ENCODE peak calls at places on chromosome 20, in eight cellular contexts. N, F, U, L, C, D, K and A are unnamed samples. For H3K27me3, the result is how much of the 10 kb centered on the place peaks cover.

GRCh38 chr20:38674178-38675133 is 49.8 kb upstream of the SLC32A1 start:
- DNase-seq in N (peak), F (peak), U (peak), L (peak), C (no peak), D (peak), K (peak), A (peak)

GRCh38 chr20:25509084-25509483 is 76.2 kb downstream of the NINL start:
- DNase-seq in N (no peak), F (no peak), U (no peak), L (no peak), C (no peak), D (no peak), K (no peak), A (no peak)

GRCh38 chr20:13430346-13431002 is 208.3 kb downstream of the TASP1 start:
- DNase-seq in N (no peak), F (no peak), U (no peak), L (no peak), C (peak), D (no peak), K (no peak), A (no peak)

GRCh38 chr20:34604980-34605788 is 46.7 kb downstream of the MAP1LC3A start:
- DNase-seq in N (no peak), F (peak), U (peak), L (peak), C (no peak), D (no peak), K (no peak), A (no peak)

GRCh38 chr20:47013606-47014005 is 119.0 kb downstream of the EYA2 start:
- DNase-seq in N (no peak), F (no peak), U (no peak), L (no peak), C (no peak), D (no peak), K (peak), A (no peak)

GRCh38 chr20:11296221-11296620 is 621.5 kb upstream of the BTBD3 start:
- DNase-seq in N (no peak), F (no peak), U (no peak), L (no peak), C (no peak), D (no peak), K (no peak), A (no peak)

GRCh38 chr20:42432485-42432884 is 757.2 kb downstream of the PTPRT start:
- DNase-seq in N (no peak), F (no peak), U (no peak), L (no peak), C (no peak), D (no peak), K (no peak), A (peak)

GRCh38 chr20:9408422-9409300 is 105.7 kb upstream of the LAMP5 start:
- DNase-seq in N (no peak), F (peak), U (no peak), L (peak), C (no peak), D (no peak), K (no peak), A (no peak)

GRCh38 chr20:12970372-12970821 is 38.4 kb upstream of the SPTLC3 start:
- DNase-seq in N (no peak), F (peak), U (peak), L (peak), C (no peak), D (peak), K (no peak), A (peak)

GRCh38 chr20:46963196-46963529 is 68.5 kb downstream of the EYA2 start:
- DNase-seq in N (no peak), F (no peak), U (no peak), L (no peak), C (peak), D (no peak), K (no peak), A (peak)

GRCh38 chr20:34680586-34680985 is 3.7 kb upstream of the PIGU start:
- DNase-seq in N (no peak), F (peak), U (no peak), L (no peak), C (peak), D (no peak), K (no peak), A (no peak)

GRCh38 chr20:34861386-34862084 is 11.1 kb downstream of the GGT7 start:
- DNase-seq in N (no peak), F (no peak), U (no peak), L (no peak), C (peak), D (no peak), K (peak), A (peak)

GRCh38 chr20:47406849-47407682 is 50.6 kb upstream of the ZMYND8 start:
- DNase-seq in N (no peak), F (peak), U (no peak), L (no peak), C (no peak), D (no peak), K (no peak), A (no peak)

GRCh38 chr20:22827916-22828315 is 207.2 kb upstream of the SSTR4 start:
- DNase-seq in N (no peak), F (no peak), U (no peak), L (no peak), C (no peak), D (no peak), K (no peak), A (no peak)

GRCh38 chr20:44807051-44807683 is 3.2 kb downstream of the RIMS4 start:
- DNase-seq in N (no peak), F (no peak), U (no peak), L (no peak), C (no peak), D (no peak), K (no peak), A (no peak)
- H3K27me3 ChIP-seq in N (under half), F (half or more), U (under half), L (under half), C (half or more), D (under half), K (half or more), A (under half)

GRCh38 chr20:57512432-57512831 is 12.5 kb downstream of the CTCFL start:
- DNase-seq in N (no peak), F (no peak), U (no peak), L (no peak), C (no peak), D (no peak), K (no peak), A (no peak)

GRCh38 chr20:57513199-57513598 is 11.7 kb downstream of the CTCFL start:
- DNase-seq in N (no peak), F (peak), U (no peak), L (no peak), C (no peak), D (no peak), K (no peak), A (no peak)

GRCh38 chr20:57522380-57522973 is 2.5 kb downstream of the CTCFL start:
- DNase-seq in N (no peak), F (no peak), U (no peak), L (no peak), C (no peak), D (no peak), K (no peak), A (no peak)

GRCh38 chr20:57514273-57514751 is 10.6 kb downstream of the CTCFL start:
- DNase-seq in N (peak), F (peak), U (peak), L (peak), C (peak), D (peak), K (peak), A (peak)

GRCh38 chr20:57517904-57518303 is 7.0 kb downstream of the CTCFL start:
- DNase-seq in N (no peak), F (no peak), U (no peak), L (no peak), C (no peak), D (no peak), K (no peak), A (no peak)
- H3K27me3 ChIP-seq in N (under half), F (under half), U (under half), L (under half), C (under half), D (under half), K (under half), A (under half)

GRCh38 chr20:19336601-19337000 is 124.2 kb downstream of the SLC24A3 start:
- DNase-seq in N (no peak), F (no peak), U (no peak), L (no peak), C (no peak), D (no peak), K (no peak), A (no peak)
- H3K27me3 ChIP-seq in N (under half), F (under half), U (under half), L (under half), C (under half), D (under half), K (under half), A (under half)

GRCh38 chr20:48599748-48600469 is 227.9 kb downstream of the PREX1 start:
- DNase-seq in N (no peak), F (no peak), U (no peak), L (no peak), C (no peak), D (no peak), K (peak), A (no peak)

GRCh38 chr20:48601798-48602197 is 226.0 kb downstream of the PREX1 start:
- DNase-seq in N (no peak), F (no peak), U (no peak), L (no peak), C (no peak), D (no peak), K (no peak), A (no peak)

GRCh38 chr20:48599106-48599747 is 228.6 kb downstream of the PREX1 start:
- DNase-seq in N (no peak), F (no peak), U (no peak), L (no peak), C (no peak), D (no peak), K (peak), A (no peak)

GRCh38 chr20:48603116-48603818 is 224.5 kb downstream of the PREX1 start:
- DNase-seq in N (peak), F (no peak), U (no peak), L (no peak), C (no peak), D (no peak), K (peak), A (peak)

GRCh38 chr20:48600470-48600945 is 227.3 kb downstream of the PREX1 start:
- DNase-seq in N (no peak), F (no peak), U (no peak), L (no peak), C (no peak), D (no peak), K (peak), A (peak)
- H3K27me3 ChIP-seq in N (under half), F (under half), U (under half), L (under half), C (under half), D (under half), K (under half), A (under half)

GRCh38 chr20:62553136-62553837 is 77.5 kb upstream of the GATA5 start:
- DNase-seq in N (no peak), F (no peak), U (no peak), L (no peak), C (no peak), D (no peak), K (no peak), A (no peak)

GRCh38 chr20:62552613-62553012 is 76.8 kb upstream of the GATA5 start:
- DNase-seq in N (no peak), F (no peak), U (no peak), L (no peak), C (no peak), D (no peak), K (no peak), A (no peak)

GRCh38 chr20:62554898-62555641 is 79.3 kb upstream of the GATA5 start:
- DNase-seq in N (no peak), F (no peak), U (no peak), L (no peak), C (no peak), D (no peak), K (no peak), A (no peak)

GRCh38 chr20:62554214-62554897 is 78.6 kb upstream of the GATA5 start:
- DNase-seq in N (no peak), F (no peak), U (no peak), L (no peak), C (no peak), D (no peak), K (no peak), A (no peak)

GRCh38 chr20:62553838-62554161 is 78.0 kb upstream of the GATA5 start:
- DNase-seq in N (no peak), F (no peak), U (no peak), L (no peak), C (no peak), D (no peak), K (no peak), A (no peak)
- H3K27me3 ChIP-seq in N (under half), F (half or more), U (half or more), L (under half), C (half or more), D (under half), K (half or more), A (under half)

GRCh38 chr20:63153254-63154221 is 62.4 kb downstream of the YTHDF1 start:
- DNase-seq in N (no peak), F (no peak), U (no peak), L (no peak), C (no peak), D (no peak), K (no peak), A (no peak)
- H3K27me3 ChIP-seq in N (under half), F (under half), U (under half), L (under half), C (half or more), D (under half), K (half or more), A (under half)

DNA sequence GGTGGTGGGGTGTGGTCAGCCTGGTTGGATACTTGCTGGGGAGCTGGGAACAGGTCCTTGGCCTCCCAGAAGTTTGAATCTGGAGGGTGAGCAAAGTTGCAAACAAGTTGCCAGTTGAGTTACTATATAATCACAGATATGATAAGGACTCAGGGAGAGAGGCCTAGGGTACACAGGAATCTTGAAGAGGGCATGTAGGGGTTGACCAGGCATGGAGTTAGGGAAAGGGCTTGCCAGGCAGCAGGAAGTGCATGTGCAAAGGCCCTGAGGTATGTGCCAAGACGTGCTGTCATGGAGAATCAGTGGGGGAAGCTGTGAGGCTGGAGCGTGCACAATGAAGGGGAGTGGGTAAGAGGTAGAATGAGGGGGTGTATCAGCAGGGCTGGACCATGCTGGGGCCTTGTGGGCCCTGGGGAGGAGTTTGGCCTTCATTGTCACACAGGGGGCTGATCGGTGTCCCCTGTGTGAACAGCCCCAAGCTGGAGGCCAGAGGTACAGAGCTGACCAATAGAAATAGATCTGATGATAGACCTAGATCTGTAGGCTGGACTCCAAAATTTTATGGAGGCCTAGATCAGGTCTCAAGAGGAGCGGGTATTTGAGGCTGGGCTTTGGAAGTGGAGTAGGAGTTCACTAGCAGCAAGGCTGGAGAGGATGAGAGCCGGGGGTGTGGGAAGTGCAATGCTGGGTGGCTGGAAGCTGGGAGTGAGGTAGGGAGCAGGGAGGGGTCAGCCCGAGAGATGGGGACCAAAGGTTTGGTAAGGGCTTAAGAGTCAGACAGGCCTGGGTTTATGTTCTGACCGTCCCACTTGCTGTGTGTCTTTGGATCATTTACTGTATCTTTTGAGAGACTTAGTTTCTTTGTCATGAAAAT is 2.9 kb downstream of the SRC start:
- DNase-seq in N (no peak), F (no peak), U (no peak), L (no peak), C (no peak), D (no peak), K (peak), A (no peak)
- H3K27me3 ChIP-seq in N (under half), F (under half), U (under half), L (under half), C (under half), D (under half), K (under half), A (under half)

DNA sequence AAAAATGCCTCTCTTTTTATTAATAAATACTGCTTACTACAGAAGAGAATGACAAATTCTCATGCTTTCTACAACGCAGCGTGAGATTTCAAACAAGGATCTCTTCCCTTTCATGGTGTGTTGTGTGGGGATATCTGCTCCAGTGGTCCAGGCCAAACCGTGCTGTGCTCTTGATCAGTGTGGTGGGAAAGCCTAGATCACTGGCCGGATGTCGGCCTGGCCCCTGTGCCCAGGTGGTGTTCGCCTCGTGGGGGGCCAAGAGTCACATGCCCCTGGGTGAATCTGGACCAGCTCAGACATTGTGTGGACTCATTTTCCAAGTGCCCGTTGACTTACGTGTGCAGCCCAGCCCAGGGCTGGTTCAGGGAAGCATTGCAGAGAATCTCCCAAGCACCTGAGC is 4.3 kb downstream of the CDH4 start:
- DNase-seq in N (no peak), F (no peak), U (no peak), L (no peak), C (no peak), D (no peak), K (no peak), A (no peak)
- H3K27me3 ChIP-seq in N (under half), F (under half), U (under half), L (under half), C (half or more), D (under half), K (under half), A (under half)

GRCh38 chr20:50725722-50726000 is 5.7 kb upstream of the PARD6B start:
- DNase-seq in N (no peak), F (no peak), U (no peak), L (no peak), C (no peak), D (no peak), K (no peak), A (no peak)

GRCh38 chr20:50722466-50723155 is 8.8 kb upstream of the PARD6B start:
- DNase-seq in N (no peak), F (no peak), U (no peak), L (no peak), C (no peak), D (no peak), K (no peak), A (no peak)

GRCh38 chr20:50724851-50725721 is 6.3 kb upstream of the PARD6B start:
- DNase-seq in N (peak), F (peak), U (peak), L (no peak), C (peak), D (peak), K (peak), A (peak)

GRCh38 chr20:50723672-50724071 is 7.7 kb upstream of the PARD6B start:
- DNase-seq in N (no peak), F (no peak), U (no peak), L (no peak), C (no peak), D (no peak), K (no peak), A (no peak)

DNA sequence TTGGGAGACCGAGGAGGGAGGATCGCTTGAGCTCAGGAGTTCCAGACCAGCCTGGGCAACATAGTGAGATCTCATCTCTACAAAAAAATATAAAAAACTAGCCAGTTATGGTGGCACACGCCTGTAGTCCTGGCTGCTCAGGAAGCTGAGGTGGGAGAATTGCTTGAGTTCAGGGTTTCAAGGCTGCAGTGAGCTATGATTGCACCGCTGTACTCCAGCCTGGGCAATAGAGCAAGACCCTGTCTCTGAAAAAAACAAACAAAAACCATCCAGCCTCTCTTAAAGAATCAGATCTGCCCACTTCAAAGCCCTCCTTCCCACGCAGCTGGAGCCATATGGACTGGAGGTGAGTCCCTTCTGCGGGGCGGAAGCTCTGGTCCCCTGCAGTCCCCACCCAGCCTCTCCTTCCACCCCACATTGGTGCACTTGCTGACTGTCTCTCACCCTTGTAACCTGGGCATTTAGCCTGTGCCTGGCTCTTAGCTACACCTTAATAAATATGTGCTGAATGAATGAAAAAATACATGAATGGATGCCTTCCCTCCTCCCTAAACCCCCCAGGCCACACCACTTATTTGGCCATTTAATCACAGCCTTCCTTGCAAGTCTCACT is 7.2 kb upstream of the PARD6B start:
- DNase-seq in N (no peak), F (no peak), U (no peak), L (no peak), C (no peak), D (no peak), K (no peak), A (no peak)
- H3K27me3 ChIP-seq in N (under half), F (under half), U (under half), L (under half), C (under half), D (under half), K (under half), A (under half)

GRCh38 chr20:57593134-57593886 is 26.9 kb downstream of the ZBP1 start:
- DNase-seq in N (peak), F (no peak), U (no peak), L (no peak), C (no peak), D (no peak), K (no peak), A (no peak)

GRCh38 chr20:57596998-57597939 is 23.0 kb downstream of the ZBP1 start:
- DNase-seq in N (peak), F (peak), U (peak), L (peak), C (no peak), D (peak), K (peak), A (peak)

GRCh38 chr20:57596358-57596757 is 23.9 kb downstream of the ZBP1 start:
- DNase-seq in N (no peak), F (no peak), U (no peak), L (no peak), C (no peak), D (no peak), K (no peak), A (no peak)

GRCh38 chr20:57594092-57594911 is 25.9 kb downstream of the ZBP1 start:
- DNase-seq in N (peak), F (peak), U (peak), L (peak), C (no peak), D (peak), K (peak), A (peak)

GRCh38 chr20:57595041-57596030 is 24.9 kb downstream of the ZBP1 start:
- DNase-seq in N (no peak), F (no peak), U (no peak), L (no peak), C (no peak), D (no peak), K (no peak), A (peak)
- H3K27me3 ChIP-seq in N (under half), F (under half), U (under half), L (under half), C (under half), D (under half), K (under half), A (under half)